ENCODE peak calls at places on chromosome 5, in four cellular contexts. D is lung, G is AG04450, X is GM06990. R is an unnamed sample.

GRCh38 chr5:172602712-172603289 is 38.3 kb upstream of the NEURL1B start:
- DNase-seq in D (no peak), X (no peak), G (no peak), R (no peak)

GRCh38 chr5:2642684-2643325 is 108.7 kb downstream of the IRX2 start:
- DNase-seq in X (no peak), D (no peak), G (no peak), R (no peak)

GRCh38 chr5:141906972-141907371 is 16.7 kb upstream of the DELE1 start:
- DNase-seq in X (no peak), D (no peak), G (no peak), R (no peak)

GRCh38 chr5:140563554-140563953 is 844 bp downstream of the APBB3 start:
- DNase-seq in G (no peak), D (no peak), X (no peak), R (no peak)

GRCh38 chr5:14257995-14258403 is 114.9 kb downstream of the TRIO start:
- DNase-seq in X (peak; percentile 62), G (no peak), D (no peak), R (no peak)

GRCh38 chr5:132479073-132479811 is 11.3 kb downstream of the IRF1 start:
- DNase-seq in D (no peak), X (no peak), G (no peak), R (no peak)

GRCh38 chr5:7869474-7870136 is 657 bp downstream of the MTRR start:
- DNase-seq in D (no peak), G (no peak), X (no peak), R (no peak)

GRCh38 chr5:43396762-43397304 is 15.4 kb downstream of the CCL28 start:
- DNase-seq in X (peak; percentile 78), D (peak; percentile 58), G (no peak), R (no peak)

GRCh38 chr5:137923856-137924255 is 34.6 kb downstream of the PKD2L2 start:
- DNase-seq in G (no peak), X (no peak), D (no peak), R (no peak)

GRCh38 chr5:175501759-175502158 is 23.4 kb downstream of the SFXN1 start:
- DNase-seq in G (no peak), X (no peak), D (no peak), R (no peak)

GRCh38 chr5:124460666-124461065 is 285.8 kb downstream of the ZNF608 start:
- DNase-seq in X (no peak), G (no peak), D (no peak), R (no peak)

GRCh38 chr5:76326559-76327351 is 76.3 kb upstream of the IQGAP2 start:
- DNase-seq in D (no peak), X (no peak), G (no peak), R (no peak)

GRCh38 chr5:177094224-177095087 is 7.7 kb downstream of the FGFR4 start:
- DNase-seq in X (no peak), G (peak; percentile 88), D (peak; percentile 75), R (no peak)

GRCh38 chr5:83035373-83036170 is 41.6 kb downstream of the TMEM167A start:
- DNase-seq in G (no peak), D (no peak), X (no peak), R (no peak)

GRCh38 chr5:168288349-168289245 is 2.8 kb upstream of the WWC1 start:
- DNase-seq in X (no peak), D (peak; percentile 56), G (no peak), R (no peak)

GRCh38 chr5:14491505-14491904 is 90.1 kb upstream of the OTULINL start:
- DNase-seq in D (no peak), X (no peak), G (no peak), R (no peak)

GRCh38 chr5:138655530-138656245 is 80.5 kb upstream of the HSPA9 start:
- DNase-seq in G (no peak), X (no peak), D (no peak), R (no peak)

GRCh38 chr5:153520952-153521351 is 30.5 kb downstream of the GRIA1 start:
- DNase-seq in D (no peak), X (no peak), G (no peak), R (no peak)

GRCh38 chr5:135832941-135833340 is 1.5 kb upstream of the SLC25A48 start:
- DNase-seq in D (no peak), G (no peak), X (no peak), R (no peak)

GRCh38 chr5:172106511-172107356 is 81.3 kb downstream of the STK10 start:
- DNase-seq in X (peak; percentile 61), G (no peak), D (peak; percentile 45), R (no peak)

GRCh38 chr5:108459661-108460170 is 77.8 kb upstream of the FBXL17 start:
- DNase-seq in G (no peak), D (no peak), X (no peak), R (no peak)

GRCh38 chr5:132459983-132460834 is 30.4 kb downstream of the IRF1 start:
- DNase-seq in X (no peak), D (peak; percentile 56), G (no peak), R (no peak)

GRCh38 chr5:25568989-25569625 is 924.3 kb upstream of the CDH10 start:
- DNase-seq in D (no peak), G (no peak), X (no peak), R (no peak)

GRCh38 chr5:68382640-68383039 is 167.1 kb downstream of the PIK3R1 start:
- DNase-seq in X (no peak), G (no peak), D (no peak), R (no peak)

GRCh38 chr5:52786937-52787599 is 648 bp upstream of the ITGA1 start:
- DNase-seq in D (peak; percentile 36), G (no peak), X (no peak), R (no peak)

GRCh38 chr5:142339781-142340180 is 15.0 kb upstream of the SPRY4 start:
- DNase-seq in X (no peak), G (no peak), D (no peak), R (no peak)

GRCh38 chr5:54829102-54829501 is 156.3 kb downstream of the ESM1 start:
- DNase-seq in G (no peak), X (no peak), D (no peak), R (no peak)

GRCh38 chr5:95845401-95845800 is 22.9 kb upstream of the GLRX start:
- DNase-seq in X (no peak), D (no peak), G (no peak), R (no peak)

GRCh38 chr5:115983519-115983918 is 21.2 kb downstream of the LVRN start:
- DNase-seq in X (no peak), D (no peak), G (no peak), R (no peak)

GRCh38 chr5:128349044-128349629 is 188.9 kb downstream of the FBN2 start:
- DNase-seq in G (no peak), D (no peak), X (no peak), R (no peak)

GRCh38 chr5:177447066-177447610 is 524 bp downstream of the PRR7 start:
- DNase-seq in G (no peak), D (no peak), X (peak; percentile 77), R (no peak)

GRCh38 chr5:147822686-147823491 is 8.6 kb downstream of the SPINK1 start:
- DNase-seq in D (peak; percentile 42), G (peak; percentile 7), X (peak; percentile 22), R (peak; percentile 11)

GRCh38 chr5:179223528-179223927 is 121.7 kb downstream of the ADAMTS2 start:
- DNase-seq in X (no peak), D (no peak), G (no peak), R (no peak)

GRCh38 chr5:79886456-79886855 is 104.6 kb downstream of the MTX3 start:
- DNase-seq in X (no peak), D (no peak), G (no peak), R (no peak)

GRCh38 chr5:180673371-180674252 is 24.2 kb upstream of the FLT4 start:
- DNase-seq in D (no peak), G (no peak), X (no peak), R (no peak)
- H3K4me3 ChIP-seq in D (no peak overlapping the region), G (no peak overlapping the region), X (no peak overlapping the region), R (no peak overlapping the region)

GRCh38 chr5:123350744-123351143 is 72.5 kb downstream of the CEP120 start:
- DNase-seq in G (no peak), X (no peak), D (no peak), R (no peak)
- TF ChIP-seq CTCF in G (no peak), X (no peak), D (no peak), R (no peak)

GRCh38 chr5:56595561-56595960 is 219.8 kb upstream of the MAP3K1 start:
- DNase-seq in D (no peak), G (no peak), X (no peak), R (no peak)

GRCh38 chr5:56591081-56591480 is 224.3 kb upstream of the MAP3K1 start:
- DNase-seq in D (no peak), X (no peak), G (no peak), R (no peak)

GRCh38 chr5:56598941-56599340 is 216.4 kb upstream of the MAP3K1 start:
- DNase-seq in G (no peak), X (no peak), D (no peak), R (no peak)

GRCh38 chr5:56594821-56595220 is 220.5 kb upstream of the MAP3K1 start:
- DNase-seq in D (no peak), X (no peak), G (no peak), R (no peak)

DNA sequence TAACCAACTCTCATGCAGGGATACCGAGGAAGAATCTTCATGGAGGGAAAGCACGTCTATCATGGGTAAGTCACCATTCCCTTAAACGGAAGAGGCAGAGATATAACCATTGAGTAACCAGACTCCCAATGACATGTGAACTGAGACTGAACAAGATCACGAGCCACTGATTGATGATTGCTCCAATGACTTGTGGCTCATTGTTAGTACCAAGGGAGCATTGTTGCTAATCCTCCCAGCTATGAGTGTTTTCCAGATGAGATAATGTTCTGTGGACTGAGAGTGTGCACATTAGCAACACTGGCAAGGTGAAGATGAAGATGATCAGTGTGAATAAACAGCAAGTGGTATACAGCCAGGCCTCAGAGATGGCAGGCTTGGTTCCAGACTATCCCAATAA is 219.2 kb upstream of the MAP3K1 start:
- DNase-seq in G (no peak), X (no peak), D (no peak), R (no peak)
- H3K27me3 ChIP-seq in G (peaks cover 24% of the 10 kb centered on the region), X (peaks cover 1% of the 10 kb centered on the region), D (no peaks in the 10 kb centered on the region), R (peaks cover 3% of the 10 kb centered on the region)

GRCh38 chr5:157990583-157991181 is 131.7 kb upstream of the CLINT1 start:
- DNase-seq in G (no peak), D (no peak), X (no peak), R (no peak)

GRCh38 chr5:157993201-157993600 is 134.3 kb upstream of the CLINT1 start:
- DNase-seq in X (no peak), D (no peak), G (no peak), R (no peak)

GRCh38 chr5:157994906-157995519 is 136.1 kb upstream of the CLINT1 start:
- DNase-seq in G (peak; percentile 18), D (peak; percentile 63), X (peak; percentile 22), R (no peak)

GRCh38 chr5:157998021-157998504 is 139.1 kb upstream of the CLINT1 start:
- DNase-seq in D (no peak), X (no peak), G (no peak), R (no peak)

GRCh38 chr5:157994271-157994691 is 135.3 kb upstream of the CLINT1 start:
- DNase-seq in G (no peak), D (no peak), X (no peak), R (no peak)
- H3K4me3 ChIP-seq in G (no peak overlapping the region), D (no peak overlapping the region), X (no peak overlapping the region), R (no peak overlapping the region)